ENCODE peak calls at places on chromosomes 4 and X, in eight cellular contexts. N, T, A, L, J, W, G and H are unnamed samples.

GRCh38 chr4:8544741-8545438 is 35.3 kb upstream of the GPR78 start:
- DNase-seq in N (no peak), T (no peak), A (no peak), L (no peak), J (no peak), W (peak), G (no peak), H (no peak)

GRCh38 chrX:51148848-51149247 is 183.8 kb upstream of the NUDT10 start:
- DNase-seq in N (no peak), T (no peak), A (no peak), L (peak), J (no peak), W (peak), G (no peak), H (no peak)

GRCh38 chrX:20527458-20528099 is 260.9 kb upstream of the RPS6KA3 start:
- DNase-seq in N (no peak), T (no peak), A (no peak), L (peak), J (peak), W (peak), G (no peak), H (no peak)

GRCh38 chrX:24178441-24178840 is 28.9 kb downstream of the ZFX start:
- DNase-seq in N (no peak), T (no peak), A (no peak), L (no peak), J (no peak), W (no peak), G (no peak), H (no peak)

GRCh38 chr4:113012776-113013175 is 36.7 kb upstream of the ANK2 start:
- DNase-seq in N (no peak), T (no peak), A (no peak), L (no peak), J (no peak), W (no peak), G (no peak), H (no peak)

GRCh38 chr4:124711469-124712416 is 789 bp downstream of the ANKRD50 start:
- DNase-seq in N (no peak), T (peak), A (peak), L (peak), J (peak), W (peak), G (peak), H (no peak)

GRCh38 chr4:4384837-4385236 is 2.1 kb upstream of the NSG1 start:
- DNase-seq in N (no peak), T (peak), A (no peak), L (peak), J (peak), W (peak), G (no peak), H (no peak)

GRCh38 chr4:130722370-130722769 is 1626.4 kb downstream of the C4orf33 start:
- DNase-seq in N (no peak), T (no peak), A (no peak), L (peak), J (no peak), W (no peak), G (no peak), H (no peak)

GRCh38 chrX:20951016-20951795 is 423.0 kb upstream of the CNKSR2 start:
- DNase-seq in N (no peak), T (no peak), A (no peak), L (no peak), J (no peak), W (no peak), G (no peak), H (no peak)

GRCh38 chr4:56870927-56871326 is 36.8 kb upstream of the REST start:
- DNase-seq in N (no peak), T (no peak), A (no peak), L (no peak), J (no peak), W (peak), G (no peak), H (no peak)

GRCh38 chr4:10243856-10244255 is 127.3 kb upstream of the WDR1 start:
- DNase-seq in N (no peak), T (no peak), A (no peak), L (no peak), J (no peak), W (no peak), G (no peak), H (no peak)

GRCh38 chr4:61462451-61463326 is 262.6 kb downstream of the ADGRL3 start:
- DNase-seq in N (no peak), T (no peak), A (no peak), L (peak), J (peak), W (peak), G (no peak), H (no peak)

GRCh38 chr4:10746371-10747143 is 62.0 kb upstream of the CLNK start:
- DNase-seq in N (no peak), T (no peak), A (no peak), L (no peak), J (no peak), W (no peak), G (no peak), H (no peak)

GRCh38 chr4:31620476-31620875 is 900.3 kb downstream of the PCDH7 start:
- DNase-seq in N (no peak), T (no peak), A (no peak), L (no peak), J (no peak), W (peak), G (no peak), H (no peak)

GRCh38 chr4:2009651-2010233 is 968 bp upstream of the NELFA start:
- DNase-seq in N (no peak), T (peak), A (peak), L (peak), J (peak), W (peak), G (peak), H (peak)

GRCh38 chr4:112956458-112956857 is 93.0 kb upstream of the ANK2 start:
- DNase-seq in N (no peak), T (no peak), A (no peak), L (no peak), J (no peak), W (no peak), G (no peak), H (no peak)

GRCh38 chrX:129523076-129524055 is at the start of gene SMARCA1:
- DNase-seq in N (no peak), T (peak), A (peak), L (peak), J (peak), W (peak), G (peak), H (peak)

GRCh38 chr4:80459918-80460473 is 124.5 kb downstream of the CFAP299 start:
- DNase-seq in N (no peak), T (no peak), A (no peak), L (no peak), J (no peak), W (no peak), G (no peak), H (no peak)

GRCh38 chrX:131477498-131477897 is 66.4 kb upstream of the OR13H1 start:
- DNase-seq in N (no peak), T (no peak), A (no peak), L (no peak), J (no peak), W (no peak), G (no peak), H (no peak)

GRCh38 chrX:14398725-14399124 is 130.6 kb upstream of the GLRA2 start:
- DNase-seq in N (no peak), T (no peak), A (no peak), L (peak), J (no peak), W (no peak), G (no peak), H (no peak)

GRCh38 chr4:17418010-17418409 is 93.9 kb downstream of the QDPR start:
- DNase-seq in N (no peak), T (no peak), A (no peak), L (no peak), J (no peak), W (no peak), G (no peak), H (no peak)

GRCh38 chrX:152958047-152958446 is 35.9 kb downstream of the PNMA5 start:
- DNase-seq in N (no peak), T (no peak), A (no peak), L (no peak), J (no peak), W (no peak), G (no peak), H (no peak)

GRCh38 chrX:152960115-152960514 is 33.8 kb downstream of the PNMA5 start:
- DNase-seq in N (no peak), T (no peak), A (no peak), L (no peak), J (no peak), W (no peak), G (no peak), H (no peak)

GRCh38 chrX:152959626-152960025 is 34.3 kb downstream of the PNMA5 start:
- DNase-seq in N (no peak), T (no peak), A (no peak), L (no peak), J (no peak), W (no peak), G (no peak), H (no peak)

DNA sequence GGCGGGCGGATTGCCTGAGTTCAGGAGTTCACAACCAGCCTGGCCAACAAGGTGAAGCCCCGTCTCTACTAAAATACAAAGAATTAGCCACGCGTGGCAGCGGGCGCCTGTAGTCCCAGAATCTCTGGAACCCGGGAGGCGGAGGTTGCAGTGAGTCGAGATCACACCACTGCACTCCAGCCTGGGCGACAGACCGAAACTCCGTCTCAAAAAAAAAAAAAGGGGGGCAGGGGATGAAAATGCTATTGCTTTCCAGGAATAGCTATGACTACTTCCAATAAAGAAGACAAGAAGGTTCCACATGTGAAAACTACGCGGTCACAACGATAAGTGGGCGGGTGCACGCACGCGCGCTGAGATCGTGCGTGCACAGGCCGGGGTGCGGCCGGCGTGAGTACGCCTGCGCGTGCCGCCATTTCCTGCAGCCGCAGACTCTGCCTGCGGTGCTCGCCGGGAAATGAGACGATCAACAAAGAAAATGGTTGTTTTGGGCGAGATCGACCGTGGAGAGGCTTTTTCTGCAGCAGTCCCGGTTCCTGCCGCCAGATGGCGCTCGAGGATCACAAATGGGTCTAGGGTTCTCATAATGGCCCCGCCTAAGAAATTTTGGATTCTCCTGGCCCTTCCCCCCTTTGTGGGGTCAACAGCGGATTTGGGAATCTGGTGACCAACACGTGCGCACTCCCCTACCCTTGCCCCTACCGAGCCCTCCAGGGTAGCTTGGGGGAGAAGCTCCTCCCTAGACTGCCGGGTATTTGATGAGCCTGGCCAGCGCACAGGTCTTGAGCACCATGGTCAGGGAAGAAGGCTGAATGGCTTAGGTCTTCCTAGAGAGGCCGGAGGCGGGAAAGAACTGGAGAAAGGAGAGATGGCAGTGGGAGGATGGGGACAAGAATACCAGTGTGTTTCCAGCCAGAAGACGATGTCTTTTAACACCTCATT is 35.1 kb downstream of the PNMA5 start:
- DNase-seq in N (peak), T (peak), A (peak), L (peak), J (peak), W (peak), G (peak), H (peak)
- TF ChIP-seq CTCF in N (peak), T (peak), A (peak), L (peak), J (peak), W (peak), G (peak), H (peak)

DNA sequence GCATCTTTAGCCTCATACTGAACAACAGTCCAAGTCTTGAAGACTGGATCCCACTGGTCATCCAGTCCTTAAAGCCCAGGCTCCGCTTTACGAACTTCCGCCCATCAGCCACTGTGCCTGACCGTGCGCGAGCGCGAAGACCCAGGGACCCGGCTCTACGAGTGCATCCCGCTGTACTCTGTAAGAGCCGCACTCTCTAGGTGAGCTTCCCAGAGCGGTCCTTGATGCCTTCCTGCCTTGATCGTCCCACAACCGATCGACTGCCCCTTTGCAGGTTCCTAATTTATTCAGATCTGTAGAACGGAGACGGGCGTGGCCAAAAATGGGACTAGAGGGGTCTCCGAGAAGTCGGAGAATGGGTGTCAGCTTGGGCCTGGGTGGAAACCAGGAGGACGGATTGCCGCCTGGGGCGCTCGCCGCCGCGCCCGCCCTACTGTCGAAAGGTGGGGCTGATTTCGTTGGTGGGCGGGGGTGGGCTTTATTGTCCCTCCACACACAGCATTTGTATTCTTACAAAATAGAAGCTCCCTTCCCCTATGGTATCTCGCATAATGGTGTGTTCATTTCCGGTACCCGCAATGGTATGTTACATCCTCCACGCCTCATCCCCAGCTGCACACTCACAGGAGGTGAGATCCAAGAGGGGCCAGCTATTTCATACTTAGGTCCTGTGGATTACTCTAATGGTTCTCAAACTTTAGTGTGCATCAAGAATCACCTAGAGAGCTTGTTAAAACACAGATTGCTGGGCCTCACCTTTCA is 42.3 kb upstream of the FAM156A start:
- DNase-seq in N (no peak), T (no peak), A (no peak), L (no peak), J (no peak), W (peak), G (no peak), H (no peak)
- H3K4me3 ChIP-seq in N (peak), T (no peak), A (no peak), L (no peak), J (no peak), W (no peak), G (no peak), H (no peak)

DNA sequence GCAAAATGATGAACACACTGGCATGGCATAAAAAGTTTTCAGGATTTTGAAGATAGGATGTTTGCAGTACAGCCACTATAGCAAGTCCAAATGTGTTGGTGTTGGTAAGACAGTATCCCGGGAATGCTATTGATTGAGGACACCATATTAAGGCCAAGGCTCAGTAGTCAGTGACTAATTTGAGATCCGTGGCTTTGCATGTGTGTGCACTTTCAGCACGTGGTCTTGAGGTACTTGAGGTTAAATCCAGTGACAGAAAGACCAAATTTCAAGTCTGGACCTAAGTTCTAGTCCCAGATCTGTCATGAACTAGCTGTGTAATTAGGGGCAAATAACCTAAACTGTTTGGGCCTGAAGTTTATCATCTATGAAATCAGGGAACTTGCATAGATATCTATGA is 76.5 kb upstream of the ETNPPL start:
- DNase-seq in N (no peak), T (no peak), A (no peak), L (no peak), J (no peak), W (no peak), G (no peak), H (no peak)
- TF ChIP-seq CTCF in N (no peak), T (no peak), A (no peak), L (no peak), J (no peak), W (no peak), G (no peak), H (no peak)

DNA sequence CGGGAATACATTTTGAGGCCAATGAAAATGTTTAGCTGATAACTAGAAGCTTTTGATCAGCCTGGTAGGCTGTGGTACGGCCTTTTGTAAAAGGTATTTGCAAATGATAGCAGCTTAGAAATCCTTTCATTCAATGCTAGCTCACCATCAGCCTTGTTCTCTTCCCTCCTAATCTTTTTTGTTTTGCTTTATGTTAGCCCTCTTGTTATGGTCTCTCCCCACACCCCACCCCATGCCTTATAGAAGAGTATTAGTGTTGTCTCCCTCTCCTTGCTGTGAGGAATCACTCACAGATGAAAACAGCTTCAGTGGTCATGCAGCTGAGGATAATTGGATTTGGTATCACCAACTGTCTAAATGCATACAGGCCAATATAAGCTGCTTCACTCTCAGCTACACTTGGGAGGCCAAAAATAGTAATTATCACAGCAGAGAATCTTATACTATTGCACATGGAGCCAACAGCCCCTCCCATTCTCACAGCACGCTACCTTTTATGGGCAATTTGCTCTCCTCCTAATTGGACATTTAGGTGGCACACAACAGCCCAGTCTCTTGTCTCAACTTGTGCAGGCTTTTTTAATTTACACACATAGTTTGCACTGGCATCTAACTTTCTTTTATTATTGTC is 494.6 kb upstream of the FAM241A start:
- DNase-seq in N (no peak), T (no peak), A (no peak), L (no peak), J (no peak), W (no peak), G (no peak), H (no peak)
- H3K4me3 ChIP-seq in N (no peak), T (no peak), A (no peak), L (no peak), J (no peak), W (no peak), G (no peak), H (no peak)

DNA sequence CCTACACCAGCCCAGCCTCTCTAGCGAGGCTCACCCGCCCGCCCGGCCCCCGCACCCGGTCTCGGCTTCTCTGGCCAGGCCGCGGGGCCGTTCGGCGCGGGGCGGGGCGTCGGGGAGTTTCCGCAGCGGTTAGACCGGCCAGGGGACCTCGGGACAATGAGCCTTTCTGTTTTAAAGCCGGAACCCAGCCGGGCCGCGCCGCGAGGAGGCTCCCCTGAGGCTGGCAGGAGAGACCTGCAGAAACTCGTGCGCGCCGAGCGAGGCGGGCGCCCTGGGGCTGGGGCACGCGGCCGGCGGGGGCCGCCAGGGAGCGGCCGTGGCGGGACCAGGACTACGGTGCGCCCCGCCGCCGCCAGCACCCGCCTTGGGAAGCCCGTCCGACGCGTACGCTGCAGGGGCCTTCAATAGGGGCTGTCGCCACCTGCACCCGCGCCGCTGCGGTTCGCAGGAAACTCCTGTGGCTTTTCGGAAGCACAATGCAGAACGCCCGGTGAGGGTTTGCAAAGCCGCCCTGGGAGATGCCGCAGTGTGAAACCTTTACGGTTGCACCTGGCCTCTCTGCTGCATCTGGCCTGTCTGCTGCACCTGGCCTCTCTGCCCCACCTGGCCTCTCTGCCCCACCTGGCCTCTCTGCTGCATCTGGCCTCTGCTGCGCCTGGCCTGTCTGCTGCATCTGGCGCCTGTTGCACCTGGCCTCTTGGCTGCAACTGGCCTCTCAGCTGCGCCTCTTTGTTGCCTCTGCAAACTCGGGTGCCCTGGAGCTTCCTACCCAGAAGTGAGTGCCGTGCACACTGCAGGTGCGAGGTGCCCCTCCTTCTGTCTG is 63.9 kb downstream of the TRAPPC11 start:
- DNase-seq in N (peak), T (peak), A (peak), L (peak), J (no peak), W (peak), G (peak), H (peak)
- TF ChIP-seq CTCF in N (no peak), T (no peak), A (no peak), L (no peak), J (no peak), W (no peak), G (no peak), H (no peak)